ENCODE peak calls at places on chromosomes 4 and X, in four cellular contexts. G is H1, D is NT2/D1, A is HepG2. B is an unnamed sample.

GRCh38 chr4:23733911-23734458 is 155.9 kb downstream of the PPARGC1A start:
- DNase-seq in G (no peak), D (no peak), A (no peak), B (no peak)

GRCh38 chr4:89268572-89269180 is 38.9 kb downstream of the GPRIN3 start:
- DNase-seq in G (no peak), D (no peak), A (no peak), B (no peak)

GRCh38 chr4:126778348-126778747 is 854.4 kb upstream of the INTU start:
- DNase-seq in G (no peak), D (no peak), A (no peak), B (no peak)

GRCh38 chr4:168797738-168798375 is 212.2 kb downstream of the CBR4 start:
- DNase-seq in G (no peak), D (no peak), A (no peak), B (no peak)

GRCh38 chr4:73869130-73870055 is at the start of gene CXCL1:
- DNase-seq in G (no peak), D (no peak), A (no peak), B (peak; percentile 36)

GRCh38 chr4:119493419-119493818 is 135.2 kb downstream of the PDE5A start:
- DNase-seq in G (no peak), D (no peak), A (no peak), B (no peak)

GRCh38 chrX:3066555-3066954 is 25.3 kb downstream of the ARSF start:
- DNase-seq in G (no peak), D (no peak), A (no peak), B (no peak)

GRCh38 chr4:112633477-112634235 is 3.1 kb downstream of the ZGRF1 start:
- DNase-seq in G (no peak), D (no peak), A (peak; percentile 18), B (peak; percentile 10)

GRCh38 chr4:41644915-41645295 is 103.6 kb downstream of the PHOX2B start:
- DNase-seq in G (no peak), D (no peak), A (no peak), B (no peak)

GRCh38 chr4:35506161-35506560 is 738.2 kb downstream of the ARAP2 start:
- DNase-seq in G (no peak), D (no peak), A (no peak), B (no peak)

GRCh38 chr4:2745981-2746806 is 9.9 kb downstream of the TNIP2 start:
- DNase-seq in G (no peak), D (no peak), A (no peak), B (no peak)

GRCh38 chrX:108306086-108306485 is 132.1 kb downstream of the COL4A6 start:
- DNase-seq in G (no peak), D (no peak), A (no peak), B (no peak)

GRCh38 chr4:181911420-181911819 is 331.8 kb upstream of the TENM3 start:
- DNase-seq in G (no peak), D (no peak), A (no peak), B (no peak)

GRCh38 chrX:132413459-132413858 is 75.4 kb downstream of the MBNL3 start:
- DNase-seq in G (no peak), D (no peak), A (peak; percentile 82), B (peak; percentile 24)

GRCh38 chr4:10237131-10237530 is 120.5 kb upstream of the WDR1 start:
- DNase-seq in G (no peak), D (no peak), A (no peak), B (no peak)

GRCh38 chr4:137454767-137455166 is 77.5 kb downstream of the PCDH18 start:
- DNase-seq in G (no peak), D (no peak), A (no peak), B (no peak)

DNA sequence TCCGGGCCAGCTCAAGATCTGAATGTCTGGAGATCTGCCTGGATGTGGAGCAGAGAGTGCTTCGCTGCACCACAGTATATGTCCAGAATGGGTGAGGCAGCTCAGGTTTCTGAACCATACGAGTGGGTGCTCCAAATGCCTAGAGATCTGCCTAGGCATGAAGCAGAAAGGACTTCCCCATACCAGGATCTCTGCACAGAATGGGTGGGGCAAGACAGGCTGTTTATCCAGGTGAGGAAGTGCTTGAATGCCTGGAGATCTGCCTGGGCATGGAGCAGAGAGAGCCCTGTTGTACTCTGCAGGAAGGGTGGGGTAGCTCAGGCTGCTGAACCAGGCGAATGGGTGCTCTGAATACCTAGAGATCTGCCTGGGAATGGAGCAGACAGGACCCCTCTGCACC is 45.4 kb upstream of the MAGEC2 start:
- DNase-seq in G (no peak), D (no peak), A (no peak), B (no peak)
- TF ChIP-seq SUZ12 in G (no peak), D (no peak), A (no peak), B (no peak)

DNA sequence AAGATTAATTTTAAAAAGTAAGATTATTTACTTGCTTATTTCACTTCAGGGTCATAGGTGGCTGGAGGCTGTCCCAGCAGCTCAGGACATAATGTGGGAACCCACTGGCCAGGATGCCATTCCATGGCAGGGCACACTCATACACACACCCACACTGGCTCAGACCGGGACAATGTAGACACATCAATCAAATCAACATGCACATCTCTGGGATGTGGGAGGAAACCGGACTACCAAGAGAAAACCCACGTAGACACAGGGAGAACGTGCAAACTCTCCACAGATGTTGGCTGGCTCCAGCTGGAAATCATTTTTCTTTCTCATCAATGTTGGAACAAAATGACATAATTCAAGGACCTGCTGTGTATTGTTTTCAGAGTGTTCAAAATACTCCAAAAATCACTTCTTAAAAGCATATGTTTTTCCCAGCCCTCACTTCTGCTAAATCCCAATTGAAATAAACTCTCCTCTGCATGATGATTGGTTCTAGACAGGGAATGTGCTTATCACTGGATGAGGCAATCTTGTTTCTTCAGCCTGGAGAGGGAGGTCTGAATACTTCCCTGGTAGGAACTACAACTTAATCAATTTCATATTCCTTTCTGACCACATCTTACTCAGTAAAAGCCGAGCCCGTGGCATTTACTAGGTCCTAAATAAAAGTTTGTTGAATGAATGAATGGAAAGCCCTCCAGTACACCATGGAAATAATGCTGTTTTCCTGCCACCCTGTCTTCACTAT is 18.6 kb upstream of the CPE start:
- DNase-seq in G (no peak), D (no peak), A (no peak), B (no peak)
- TF ChIP-seq SUZ12 in G (no peak), D (no peak), A (no peak), B (no peak)

GRCh38 chr4:108744307-108744706 is 18.5 kb downstream of the ETNPPL start:
- DNase-seq in G (no peak), D (no peak), A (peak; percentile 41), B (no peak)

GRCh38 chr4:108742451-108742850 is 20.4 kb downstream of the ETNPPL start:
- DNase-seq in G (no peak), D (no peak), A (no peak), B (no peak)

GRCh38 chr4:108743021-108743420 is 19.8 kb downstream of the ETNPPL start:
- DNase-seq in G (no peak), D (no peak), A (no peak), B (no peak)

GRCh38 chr4:108738307-108738706 is 24.5 kb downstream of the ETNPPL start:
- DNase-seq in G (no peak), D (no peak), A (no peak), B (no peak)
- TF ChIP-seq SUZ12 in G (no peak), D (no peak), A (no peak), B (no peak)

DNA sequence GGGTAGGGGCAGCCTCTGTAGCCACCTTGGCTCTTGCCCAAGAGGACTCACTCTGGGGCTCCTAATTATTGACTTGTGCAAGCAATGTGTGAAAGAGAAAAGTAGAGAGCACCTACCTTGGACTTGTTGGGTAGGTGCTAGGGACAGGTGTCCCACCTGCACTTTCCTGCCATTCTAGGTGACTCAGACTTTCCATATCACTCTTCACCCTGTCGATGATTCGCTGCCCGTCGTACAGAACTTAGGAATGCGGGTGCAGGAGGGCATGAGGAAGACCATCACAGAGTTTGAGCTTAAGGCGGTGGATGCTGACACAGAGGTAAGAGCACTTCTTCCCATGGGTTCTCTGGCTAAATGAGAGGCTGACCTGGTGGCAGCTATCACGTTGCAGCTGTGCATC is 87.3 kb upstream of the ANXA3 start:
- DNase-seq in G (no peak), D (no peak), A (no peak), B (no peak)
- TF ChIP-seq SUZ12 in G (no peak), D (no peak), A (no peak), B (no peak)

DNA sequence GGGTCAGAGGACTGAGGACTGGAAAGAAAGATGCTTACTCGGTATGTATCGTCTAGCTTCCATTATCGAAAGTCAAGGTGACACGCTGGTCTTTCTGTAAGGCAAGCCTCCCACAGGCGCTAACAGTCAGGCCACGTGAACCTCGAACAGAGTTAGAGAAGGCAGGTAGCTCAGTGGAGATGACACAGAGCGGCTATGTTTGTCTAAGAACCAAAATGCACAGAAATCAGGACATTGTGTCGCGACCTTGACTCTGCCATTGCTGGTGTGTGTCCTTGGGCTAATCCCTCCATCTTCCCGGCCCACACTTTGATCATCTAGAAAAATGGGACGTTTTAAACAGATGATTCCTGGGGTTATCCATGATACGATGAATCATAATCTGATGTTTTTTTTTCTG is 40.3 kb downstream of the IRF2 start:
- DNase-seq in G (no peak), D (no peak), A (peak; percentile 48), B (no peak)
- TF ChIP-seq SUZ12 in G (no peak), D (no peak), A (no peak), B (no peak)

GRCh38 chr4:175033162-175033561 is 115.0 kb downstream of the ADAM29 start:
- DNase-seq in G (no peak), D (no peak), A (no peak), B (no peak)

GRCh38 chr4:175035907-175036306 is 117.7 kb downstream of the ADAM29 start:
- DNase-seq in G (no peak), D (no peak), A (no peak), B (no peak)

GRCh38 chr4:175034007-175034406 is 115.8 kb downstream of the ADAM29 start:
- DNase-seq in G (no peak), D (no peak), A (no peak), B (no peak)

DNA sequence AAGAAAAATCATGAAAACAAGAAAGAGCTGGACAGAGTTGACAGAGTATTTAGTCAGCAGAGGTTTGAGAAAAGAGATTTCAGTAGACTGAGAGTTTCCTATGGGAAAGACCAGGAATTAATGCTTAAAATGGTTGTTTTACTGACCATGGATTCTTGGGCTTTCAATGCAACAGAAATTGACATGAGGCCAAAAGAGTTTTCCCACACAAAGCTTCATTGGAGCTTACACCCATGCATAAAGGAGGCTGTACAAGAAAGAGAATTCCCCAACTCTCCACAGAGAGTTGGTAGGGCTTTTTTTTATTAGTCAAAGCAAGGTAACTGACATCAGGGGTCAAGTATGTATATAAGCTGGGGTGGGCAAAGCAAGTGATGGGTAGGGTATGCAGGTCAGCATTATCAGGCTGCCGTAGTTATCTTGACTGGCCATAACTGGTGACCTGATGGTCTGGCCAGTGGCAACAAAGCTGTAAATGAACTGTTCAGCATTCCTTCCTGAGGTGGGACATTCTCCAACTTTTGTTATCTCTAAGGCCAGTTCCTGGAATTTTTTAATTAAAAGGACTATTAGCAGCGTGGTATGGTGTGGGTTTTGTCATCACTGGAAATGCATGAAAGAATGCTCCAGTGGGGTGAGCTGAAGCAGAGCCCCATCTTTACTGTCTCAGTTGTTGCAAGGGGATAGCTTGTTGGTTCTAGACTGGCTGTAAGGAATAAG is 117.0 kb downstream of the ADAM29 start:
- DNase-seq in G (no peak), D (no peak), A (no peak), B (no peak)
- TF ChIP-seq SUZ12 in G (no peak), D (no peak), A (no peak), B (no peak)

B was measured in HEK293T.